ENCODE peak calls at places on chromosomes 7 and 10, in six cellular contexts. O is NCI-H2081; Z is brain microvascular endothelial cell; W is activated CD4-positive, alpha-beta T cell treated with anti-CD3 and anti-CD28 coated beads, Interleukin-2, amount 50 U/mL, for 48 hours; L is HEK293T; N is T-helper 1 cell. E is an unnamed sample.
A peak's percentile ranks its signal among the peaks of the same experiment; 100 is the strongest.

GRCh38 chr7:153588596-153588995 is 463.6 kb upstream of the DPP6 start:
- DNase-seq in O (no peak), Z (no peak), W (no peak), L (no peak), N (no peak), E (no peak)

GRCh38 chr7:29957921-29958320 is 31.7 kb downstream of the SCRN1 start:
- DNase-seq in O (peak; percentile 31), Z (no peak), W (no peak), L (no peak), N (no peak), E (no peak)

GRCh38 chr7:141158562-141158961 is 84.7 kb downstream of the TMEM178B start:
- DNase-seq in O (no peak), Z (peak; percentile 100), W (peak; percentile 2), L (no peak), N (no peak), E (no peak)

GRCh38 chr10:125014984-125015944 is 73.3 kb downstream of the ZRANB1 start:
- DNase-seq in O (no peak), Z (no peak), W (no peak), L (no peak), N (no peak), E (no peak)

GRCh38 chr7:128362670-128363069 is 1.2 kb upstream of the PRRT4 start:
- DNase-seq in O (no peak), Z (no peak), W (no peak), L (no peak), N (no peak), E (no peak)

GRCh38 chr7:157952050-157952667 is 615.4 kb downstream of the DNAJB6 start:
- DNase-seq in O (no peak), Z (no peak), W (no peak), L (no peak), N (no peak), E (no peak)

GRCh38 chr7:27303021-27303420 is 60.4 kb downstream of the EVX1 start:
- DNase-seq in O (no peak), Z (no peak), W (no peak), L (no peak), N (no peak), E (no peak)

GRCh38 chr10:78548369-78548985 is 514.8 kb downstream of the RPS24 start:
- DNase-seq in O (no peak), Z (no peak), W (no peak), L (no peak), N (no peak), E (peak; percentile 23)

GRCh38 chr10:104642311-104643022 is 1.4 kb downstream of the SORCS3 start:
- DNase-seq in O (no peak), Z (no peak), W (peak; percentile 55), L (peak; percentile 63), N (no peak), E (peak; percentile 78)